ENCODE peak calls at places on chromosomes 1 and 21, in ten cellular contexts. Z, G, U, D, R, H, W, B, I and S are unnamed samples.

GRCh38 chr1:92934395-92935378 is 26.6 kb downstream of the DIPK1A start:
- DNase-seq in Z (no peak), G (no peak), U (no peak), D (peak), R (peak), H (peak), W (peak), B (no peak), I (peak), S (no peak)

GRCh38 chr21:25891596-25891995 is 156.8 kb downstream of the GABPA start:
- DNase-seq in Z (no peak), G (no peak), U (no peak), D (no peak), R (no peak), H (no peak), W (no peak), B (no peak), I (no peak), S (no peak)

GRCh38 chr1:231040800-231041704 is 998 bp upstream of the FAM89A start:
- DNase-seq in Z (peak), G (no peak), U (no peak), D (peak), R (no peak), H (peak), W (peak), B (no peak), I (no peak), S (no peak)

GRCh38 chr1:36349241-36349671 is 25.8 kb upstream of the EVA1B start:
- DNase-seq in Z (no peak), G (peak), U (no peak), D (peak), R (no peak), H (no peak), W (no peak), B (no peak), I (no peak), S (no peak)

GRCh38 chr1:98674075-98674781 is 12.7 kb downstream of the SNX7 start:
- DNase-seq in Z (no peak), G (no peak), U (no peak), D (peak), R (no peak), H (no peak), W (no peak), B (no peak), I (no peak), S (no peak)

GRCh38 chr1:25802915-25803314 is 2.9 kb downstream of the SELENON start:
- DNase-seq in Z (no peak), G (no peak), U (no peak), D (no peak), R (peak), H (peak), W (no peak), B (no peak), I (no peak), S (no peak)

GRCh38 chr1:201348211-201348566 is 29.3 kb downstream of the TNNT2 start:
- DNase-seq in Z (peak), G (peak), U (no peak), D (peak), R (peak), H (peak), W (no peak), B (no peak), I (peak), S (no peak)

GRCh38 chr1:94698341-94698740 is 121.8 kb upstream of the SLC44A3 start:
- DNase-seq in Z (no peak), G (no peak), U (no peak), D (no peak), R (no peak), H (no peak), W (no peak), B (no peak), I (no peak), S (no peak)

GRCh38 chr1:234542211-234542850 is 63.4 kb upstream of the TARBP1 start:
- DNase-seq in Z (no peak), G (no peak), U (no peak), D (no peak), R (no peak), H (no peak), W (no peak), B (no peak), I (no peak), S (no peak)

GRCh38 chr1:113677250-113678158 is 81.8 kb downstream of the PHTF1 start:
- DNase-seq in Z (peak), G (peak), U (no peak), D (peak), R (peak), H (peak), W (no peak), B (no peak), I (no peak), S (no peak)

GRCh38 chr1:170518965-170519364 is 13.0 kb upstream of the GORAB start:
- DNase-seq in Z (no peak), G (no peak), U (no peak), D (no peak), R (no peak), H (no peak), W (no peak), B (no peak), I (no peak), S (no peak)

GRCh38 chr1:30058966-30059365 is 664.4 kb downstream of the MATN1 start:
- DNase-seq in Z (no peak), G (peak), U (no peak), D (peak), R (no peak), H (no peak), W (no peak), B (no peak), I (no peak), S (no peak)

GRCh38 chr1:167631987-167632680 is 2.1 kb downstream of the RCSD1 start:
- DNase-seq in Z (no peak), G (no peak), U (no peak), D (peak), R (no peak), H (no peak), W (no peak), B (no peak), I (peak), S (no peak)

GRCh38 chr21:29104239-29104708 is 26.2 kb upstream of the MAP3K7CL start:
- DNase-seq in Z (no peak), G (no peak), U (no peak), D (no peak), R (no peak), H (no peak), W (no peak), B (no peak), I (no peak), S (no peak)

GRCh38 chr1:180854456-180854855 is 58.2 kb upstream of the KIAA1614 start:
- DNase-seq in Z (no peak), G (no peak), U (no peak), D (peak), R (no peak), H (no peak), W (no peak), B (no peak), I (no peak), S (no peak)

GRCh38 chr1:14968251-14968812 is 185.2 kb upstream of the TMEM51 start:
- DNase-seq in Z (peak), G (no peak), U (no peak), D (peak), R (no peak), H (peak), W (peak), B (peak), I (peak), S (peak)

GRCh38 chr1:183632087-183632486 is 3.5 kb downstream of the ARPC5 start:
- DNase-seq in Z (no peak), G (peak), U (no peak), D (peak), R (no peak), H (no peak), W (no peak), B (no peak), I (no peak), S (no peak)

GRCh38 chr1:183635112-183635605 is 424 bp downstream of the ARPC5 start:
- DNase-seq in Z (peak), G (no peak), U (no peak), D (peak), R (peak), H (peak), W (peak), B (peak), I (peak), S (no peak)

GRCh38 chr1:183633676-183634343 is 1.8 kb downstream of the ARPC5 start:
- DNase-seq in Z (peak), G (peak), U (no peak), D (peak), R (peak), H (peak), W (no peak), B (no peak), I (no peak), S (no peak)

GRCh38 chr1:183634429-183635065 is 1.0 kb downstream of the ARPC5 start:
- DNase-seq in Z (no peak), G (no peak), U (no peak), D (no peak), R (peak), H (no peak), W (no peak), B (no peak), I (no peak), S (no peak)

DNA sequence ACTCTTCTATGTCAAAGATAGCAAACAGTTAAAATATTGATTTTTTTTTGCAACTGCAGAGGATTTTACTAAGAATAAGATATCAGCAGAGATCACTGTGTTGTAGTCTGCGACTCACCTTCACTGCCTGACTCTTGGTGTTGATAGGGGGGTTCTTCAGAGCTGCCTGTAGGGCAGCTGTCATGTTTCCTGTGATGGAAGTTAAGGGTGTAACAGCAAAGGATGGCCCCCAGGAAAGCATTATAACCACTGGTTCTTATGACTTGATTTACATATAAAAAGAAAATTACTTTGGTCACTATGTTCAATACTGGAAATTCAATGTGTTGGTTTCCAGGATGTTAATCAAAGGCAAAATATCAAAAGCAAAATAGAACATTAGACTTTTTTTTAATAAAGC is 2.6 kb downstream of the ARPC5 start:
- DNase-seq in Z (no peak), G (no peak), U (no peak), D (no peak), R (peak), H (no peak), W (no peak), B (no peak), I (no peak), S (no peak)
- H3K4me3 ChIP-seq in Z (peak), G (peak), U (peak), D (peak), R (peak), H (peak), W (peak), B (peak), I (no peak), S (peak)

GRCh38 chr1:3471356-3472087 is 17.1 kb downstream of the ARHGEF16 start:
- DNase-seq in Z (peak), G (no peak), U (no peak), D (peak), R (no peak), H (peak), W (peak), B (no peak), I (peak), S (no peak)
- H3K27ac ChIP-seq in Z (peak), G (no peak), U (peak), D (peak), R (no peak), H (no peak), W (peak), B (no peak), I (no peak), S (no peak)

GRCh38 chr1:203287109-203287893 is 18.0 kb upstream of the BTG2 start:
- DNase-seq in Z (no peak), G (no peak), U (peak), D (peak), R (peak), H (no peak), W (peak), B (peak), I (peak), S (peak)
- H3K4me3 ChIP-seq in Z (no peak), G (no peak), U (no peak), D (no peak), R (peak), H (no peak), W (no peak), B (no peak), I (no peak), S (no peak)

GRCh38 chr1:43207229-43207853 is 35.2 kb downstream of the CFAP57 start:
- DNase-seq in Z (no peak), G (peak), U (no peak), D (peak), R (no peak), H (no peak), W (no peak), B (no peak), I (no peak), S (no peak)

GRCh38 chr1:43203859-43204258 is 31.7 kb downstream of the CFAP57 start:
- DNase-seq in Z (no peak), G (no peak), U (no peak), D (no peak), R (no peak), H (no peak), W (no peak), B (no peak), I (no peak), S (no peak)

GRCh38 chr1:43204394-43204793 is 32.3 kb downstream of the CFAP57 start:
- DNase-seq in Z (no peak), G (no peak), U (no peak), D (no peak), R (no peak), H (no peak), W (no peak), B (no peak), I (no peak), S (no peak)

GRCh38 chr1:43205671-43206070 is 33.5 kb downstream of the CFAP57 start:
- DNase-seq in Z (no peak), G (peak), U (no peak), D (peak), R (no peak), H (no peak), W (no peak), B (no peak), I (no peak), S (no peak)

GRCh38 chr1:43206721-43207228 is 34.6 kb downstream of the CFAP57 start:
- DNase-seq in Z (peak), G (peak), U (no peak), D (peak), R (no peak), H (no peak), W (peak), B (no peak), I (peak), S (no peak)
- H3K27ac ChIP-seq in Z (peak), G (peak), U (no peak), D (peak), R (no peak), H (peak), W (peak), B (peak), I (peak), S (peak)

GRCh38 chr1:57831624-57832023 is 407.8 kb upstream of the DAB1 start:
- DNase-seq in Z (no peak), G (peak), U (no peak), D (peak), R (no peak), H (no peak), W (no peak), B (no peak), I (no peak), S (no peak)

GRCh38 chr1:57833296-57833695 is 409.4 kb upstream of the DAB1 start:
- DNase-seq in Z (no peak), G (no peak), U (no peak), D (no peak), R (no peak), H (no peak), W (no peak), B (no peak), I (no peak), S (no peak)

GRCh38 chr1:57835620-57836019 is 411.8 kb upstream of the DAB1 start:
- DNase-seq in Z (peak), G (no peak), U (no peak), D (no peak), R (no peak), H (no peak), W (no peak), B (no peak), I (no peak), S (no peak)

GRCh38 chr1:57832616-57833015 is 408.8 kb upstream of the DAB1 start:
- DNase-seq in Z (peak), G (no peak), U (no peak), D (no peak), R (no peak), H (no peak), W (no peak), B (no peak), I (no peak), S (no peak)
- H3K4me3 ChIP-seq in Z (no peak), G (no peak), U (no peak), D (no peak), R (no peak), H (no peak), W (no peak), B (no peak), I (no peak), S (no peak)

GRCh38 chr1:108745980-108746381 is 493 bp upstream of the STXBP3 start:
- DNase-seq in Z (no peak), G (no peak), U (no peak), D (no peak), R (no peak), H (no peak), W (no peak), B (no peak), I (no peak), S (no peak)

GRCh38 chr1:108749081-108749480 is 2.6 kb downstream of the STXBP3 start:
- DNase-seq in Z (no peak), G (no peak), U (no peak), D (no peak), R (no peak), H (no peak), W (no peak), B (no peak), I (no peak), S (no peak)

GRCh38 chr1:108747128-108747827 is 804 bp downstream of the STXBP3 start:
- DNase-seq in Z (peak), G (peak), U (peak), D (peak), R (peak), H (peak), W (peak), B (peak), I (peak), S (peak)

GRCh38 chr1:108746382-108747127 is at the start of gene STXBP3:
- DNase-seq in Z (peak), G (peak), U (peak), D (peak), R (peak), H (peak), W (peak), B (peak), I (peak), S (peak)

DNA sequence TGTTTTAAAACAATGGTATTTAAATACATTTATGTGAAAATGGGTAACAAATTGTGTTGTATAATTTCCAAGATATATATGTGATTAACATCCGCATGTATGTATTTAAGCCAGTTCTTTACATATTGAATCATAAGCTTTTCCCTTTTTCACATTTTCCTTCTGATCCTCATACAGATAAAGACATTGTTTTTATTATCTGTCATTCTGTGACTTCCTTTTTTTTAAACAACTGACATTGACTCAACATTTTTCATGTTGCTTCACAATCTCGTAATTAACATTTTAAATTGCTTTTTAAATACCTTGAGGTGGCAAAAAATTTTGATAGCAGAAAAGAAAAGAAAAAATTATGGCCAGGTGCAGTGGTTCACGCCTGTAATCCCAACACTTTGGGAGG is 1.4 kb downstream of the STXBP3 start:
- DNase-seq in Z (no peak), G (no peak), U (no peak), D (no peak), R (no peak), H (no peak), W (no peak), B (no peak), I (no peak), S (no peak)
- H3K27ac ChIP-seq in Z (no peak), G (peak), U (peak), D (no peak), R (no peak), H (peak), W (peak), B (peak), I (peak), S (no peak)

GRCh38 chr1:211938473-211939080 is 96.8 kb downstream of the INTS7 start:
- DNase-seq in Z (no peak), G (no peak), U (no peak), D (peak), R (peak), H (no peak), W (no peak), B (no peak), I (no peak), S (no peak)
- H3K4me3 ChIP-seq in Z (no peak), G (no peak), U (no peak), D (no peak), R (no peak), H (no peak), W (peak), B (peak), I (no peak), S (no peak)